ENCODE peak calls at places on chromosomes 3 and 15, in nine cellular contexts. Q is uterus; J is right atrium auricular region; C is endothelial cell of umbilical vein; N is H7; P is IMR-90; H is PC-3; R is lung; Y is CD8-positive, alpha-beta memory T cell. E is an unnamed sample.

GRCh38 chr3:56277236-56277635 is 191.0 kb downstream of the ERC2 start:
- DNase-seq in Q (no peak), J (no peak), C (no peak), N (no peak), P (no peak), H (no peak), R (no peak), Y (no peak), E (no peak)

GRCh38 chr3:54857343-54857742 is 70.5 kb downstream of the LRTM1 start:
- DNase-seq in Q (no peak), J (no peak), C (no peak), N (no peak), P (no peak), H (peak; percentile 83), R (no peak), Y (no peak), E (no peak)

GRCh38 chr3:183100376-183100775 is 1.1 kb upstream of the MCCC1 start:
- DNase-seq in Q (no peak), J (no peak), C (no peak), N (no peak), P (peak; percentile 60), H (peak; percentile 93), R (no peak), Y (no peak), E (no peak)

GRCh38 chr3:139521811-139522210 is 17.7 kb downstream of the RBP1 start:
- DNase-seq in Q (no peak), J (no peak), C (no peak), N (no peak), P (no peak), H (no peak), R (no peak), Y (no peak), E (no peak)

GRCh38 chr15:43911235-43911661 is 84.4 kb downstream of the WDR76 start:
- DNase-seq in Q (no peak), J (no peak), C (peak; percentile 91), N (no peak), P (peak; percentile 93), H (peak; percentile 93), R (no peak), Y (no peak), E (peak; percentile 44)

GRCh38 chr3:52841981-52842340 is 7.1 kb upstream of the MUSTN1 start:
- DNase-seq in Q (no peak), J (no peak), C (no peak), N (no peak), P (no peak), H (no peak), R (no peak), Y (no peak), E (no peak)

GRCh38 chr3:184874709-184875644 is 63.0 kb downstream of the VPS8 start:
- DNase-seq in Q (no peak), J (no peak), C (peak; percentile 52), N (peak; percentile 36), P (peak; percentile 32), H (peak; percentile 63), R (no peak), Y (no peak), E (no peak)

GRCh38 chr3:100467133-100467532 is 25.3 kb upstream of the TMEM45A start:
- DNase-seq in Q (no peak), J (no peak), C (no peak), N (no peak), P (no peak), H (no peak), R (no peak), Y (no peak), E (no peak)

GRCh38 chr15:85327820-85328219 is 52.6 kb upstream of the AKAP13 start:
- DNase-seq in Q (no peak), J (no peak), C (no peak), N (no peak), P (no peak), H (no peak), R (no peak), Y (no peak), E (no peak)

GRCh38 chr15:85330941-85331588 is 49.3 kb upstream of the AKAP13 start:
- DNase-seq in Q (peak; percentile 93), J (peak; percentile 94), C (peak; percentile 73), N (peak; percentile 79), P (peak; percentile 86), H (peak; percentile 94), R (peak; percentile 95), Y (peak; percentile 64), E (peak; percentile 85)

GRCh38 chr15:85333132-85333831 is 47.1 kb upstream of the AKAP13 start:
- DNase-seq in Q (no peak), J (no peak), C (no peak), N (no peak), P (peak; percentile 96), H (no peak), R (no peak), Y (no peak), E (no peak)

GRCh38 chr15:85331666-85332261 is 48.6 kb upstream of the AKAP13 start:
- DNase-seq in Q (no peak), J (no peak), C (peak; percentile 21), N (no peak), P (no peak), H (peak; percentile 62), R (peak; percentile 78), Y (no peak), E (no peak)

DNA sequence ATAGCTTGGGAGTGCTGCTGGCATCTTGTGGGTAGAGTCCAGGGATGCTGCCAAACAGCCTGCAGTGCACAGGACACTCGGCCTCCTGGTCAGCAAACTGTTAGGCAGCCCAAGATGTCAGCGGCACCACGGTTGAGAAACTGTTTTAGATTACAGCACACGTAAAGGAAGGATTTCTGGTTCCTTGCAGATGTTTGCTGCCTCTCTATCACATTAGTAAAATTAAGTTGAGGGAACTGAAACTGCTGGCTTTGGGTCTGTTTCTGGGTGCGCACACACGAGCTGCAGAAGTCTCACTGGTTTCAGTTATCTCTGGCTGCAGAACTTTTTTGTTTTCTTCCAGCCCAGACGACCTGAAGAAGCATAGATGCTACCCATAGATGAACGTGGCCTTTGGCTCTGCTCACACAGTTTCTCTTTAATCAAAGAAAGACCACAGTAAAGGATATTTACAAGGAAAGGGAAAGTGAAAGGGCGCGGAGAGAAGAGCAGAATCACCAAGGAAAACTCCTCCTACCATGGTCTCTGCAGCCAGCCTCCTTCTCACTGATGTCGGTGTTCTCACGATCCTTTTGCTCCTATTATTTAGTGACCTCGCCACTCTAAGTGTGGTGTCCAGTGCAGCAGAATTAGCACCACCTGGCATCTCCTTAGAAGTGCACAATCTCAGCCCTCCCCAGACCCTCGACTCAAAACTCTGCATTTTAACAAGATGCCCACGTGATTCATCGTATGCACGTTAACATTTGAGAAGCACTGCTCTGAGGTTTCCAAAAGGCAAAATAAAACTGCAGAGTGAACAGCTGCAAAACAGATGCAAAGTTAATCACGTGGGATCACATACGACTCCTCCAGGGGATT is 50.6 kb upstream of the AKAP13 start:
- DNase-seq in Q (no peak), J (no peak), C (no peak), N (no peak), P (peak; percentile 78), H (no peak), R (no peak), Y (peak; percentile 44), E (peak; percentile 21)
- H3K4me3 ChIP-seq in Q (peak overlapping the region; percentile 41), J (peak overlapping the region; percentile 44), C (no peak overlapping the region), N (no peak overlapping the region), P (peak overlapping the region; percentile 48), H (no peak overlapping the region), R (no peak overlapping the region), Y (peak overlapping the region; percentile 65), E (peak overlapping the region; percentile 30)

GRCh38 chr3:187717572-187717971 is 15.2 kb upstream of the RTP2 start:
- DNase-seq in Q (no peak), J (no peak), C (no peak), N (no peak), P (peak; percentile 46), H (no peak), R (no peak), Y (no peak), E (no peak)

GRCh38 chr3:187719628-187720336 is 17.4 kb upstream of the RTP2 start:
- DNase-seq in Q (no peak), J (no peak), C (no peak), N (peak; percentile 37), P (no peak), H (no peak), R (no peak), Y (no peak), E (no peak)

GRCh38 chr3:187718802-187719201 is 16.4 kb upstream of the RTP2 start:
- DNase-seq in Q (no peak), J (no peak), C (no peak), N (no peak), P (no peak), H (no peak), R (no peak), Y (no peak), E (no peak)

GRCh38 chr3:187713504-187713903 is 11.1 kb upstream of the RTP2 start:
- DNase-seq in Q (no peak), J (no peak), C (peak; percentile 46), N (no peak), P (peak; percentile 54), H (peak; percentile 61), R (no peak), Y (peak; percentile 32), E (no peak)

GRCh38 chr3:187714404-187714979 is 12.1 kb upstream of the RTP2 start:
- DNase-seq in Q (peak; percentile 78), J (peak; percentile 75), C (peak; percentile 71), N (peak; percentile 79), P (peak; percentile 73), H (peak; percentile 92), R (peak; percentile 73), Y (peak; percentile 53), E (peak; percentile 92)
- H3K4me3 ChIP-seq in Q (no peak overlapping the region), J (no peak overlapping the region), C (no peak overlapping the region), N (no peak overlapping the region), P (no peak overlapping the region), H (no peak overlapping the region), R (no peak overlapping the region), Y (no peak overlapping the region), E (no peak overlapping the region)

GRCh38 chr15:67914028-67914427 is 74.2 kb upstream of the RNU6-1 start:
- DNase-seq in Q (no peak), J (no peak), C (no peak), N (no peak), P (no peak), H (no peak), R (no peak), Y (no peak), E (no peak)

GRCh38 chr15:67916565-67916964 is 76.7 kb upstream of the RNU6-1 start:
- DNase-seq in Q (no peak), J (peak; percentile 9), C (no peak), N (no peak), P (no peak), H (no peak), R (no peak), Y (no peak), E (no peak)

GRCh38 chr15:67915374-67916050 is 75.7 kb upstream of the RNU6-1 start:
- DNase-seq in Q (peak; percentile 79), J (peak; percentile 60), C (peak; percentile 52), N (no peak), P (no peak), H (peak; percentile 57), R (peak; percentile 59), Y (no peak), E (no peak)

GRCh38 chr15:67916051-67916374 is 76.2 kb upstream of the RNU6-1 start:
- DNase-seq in Q (no peak), J (no peak), C (no peak), N (no peak), P (no peak), H (no peak), R (no peak), Y (no peak), E (no peak)

DNA sequence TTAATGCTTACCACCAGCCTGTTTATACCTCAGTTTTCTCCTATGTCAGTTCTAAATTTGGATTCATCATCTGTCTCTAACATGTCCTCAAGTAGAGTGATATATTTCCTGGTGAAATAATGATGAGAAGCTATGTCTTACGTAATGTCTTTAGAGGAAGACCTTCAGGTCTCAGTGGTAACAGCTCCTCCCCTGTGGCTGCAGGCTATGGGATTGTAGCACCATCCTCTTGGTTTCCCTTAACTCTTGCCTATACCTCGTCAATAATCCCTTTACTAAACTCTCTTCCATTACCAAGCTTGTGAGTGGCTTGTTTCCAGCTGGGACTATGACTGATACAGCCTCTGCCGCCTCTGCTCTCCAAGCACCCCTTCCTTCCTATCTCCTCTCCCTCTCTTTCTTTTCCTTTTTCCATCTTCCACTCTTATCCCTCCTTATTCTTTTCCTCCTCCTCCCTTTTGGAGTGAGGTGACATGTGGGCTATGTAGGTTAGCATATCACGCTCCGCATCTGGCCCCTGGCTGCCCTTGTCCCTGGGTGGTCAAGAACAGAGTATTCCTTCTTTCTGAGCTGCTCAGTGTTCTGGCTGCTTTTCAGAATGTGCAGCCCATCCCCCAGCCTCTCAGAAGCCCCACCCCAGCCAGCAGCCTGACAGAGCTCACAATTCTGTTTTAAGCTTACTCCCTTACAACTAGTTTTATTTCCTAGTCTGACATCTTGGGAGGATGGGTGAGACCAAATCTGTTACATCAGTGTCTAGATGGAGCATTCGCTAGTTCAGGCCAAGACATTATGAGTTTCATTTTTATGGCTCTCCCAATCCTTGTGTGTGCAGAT is 74.9 kb upstream of the RNU6-1 start:
- DNase-seq in Q (peak; percentile 87), J (peak; percentile 80), C (no peak), N (peak; percentile 58), P (peak; percentile 28), H (peak; percentile 4), R (peak; percentile 49), Y (no peak), E (peak; percentile 68)
- H3K4me3 ChIP-seq in Q (no peak overlapping the region), J (no peak overlapping the region), C (no peak overlapping the region), N (no peak overlapping the region), P (no peak overlapping the region), H (peak overlapping the region; percentile 33), R (no peak overlapping the region), Y (no peak overlapping the region), E (no peak overlapping the region)

GRCh38 chr3:161890147-161890625 is 393.6 kb downstream of the OTOL1 start:
- DNase-seq in Q (no peak), J (no peak), C (peak; percentile 18), N (no peak), P (peak; percentile 95), H (peak; percentile 98), R (peak; percentile 59), Y (no peak), E (peak; percentile 5)

GRCh38 chr3:161879470-161879869 is 382.9 kb downstream of the OTOL1 start:
- DNase-seq in Q (no peak), J (no peak), C (no peak), N (no peak), P (no peak), H (no peak), R (no peak), Y (no peak), E (no peak)

GRCh38 chr3:161884830-161885229 is 388.2 kb downstream of the OTOL1 start:
- DNase-seq in Q (no peak), J (no peak), C (no peak), N (no peak), P (no peak), H (no peak), R (no peak), Y (no peak), E (no peak)
- H3K4me3 ChIP-seq in Q (no peak overlapping the region), J (no peak overlapping the region), C (no peak overlapping the region), N (no peak overlapping the region), P (no peak overlapping the region), H (no peak overlapping the region), R (no peak overlapping the region), Y (no peak overlapping the region), E (no peak overlapping the region)

E was measured in tibial nerve.